ENCODE peak calls at places on chromosome 2, in seven cellular contexts. K, Q, M, J, C, D and B are unnamed samples.

GRCh38 chr2:85710687-85711577 is 16.8 kb downstream of the GNLY start:
- DNase-seq in K (no peak), D (no peak), M (no peak), J (no peak), Q (no peak), C (no peak), B (no peak)

GRCh38 chr2:101328474-101329007 is 20.0 kb upstream of the RNF149 start:
- DNase-seq in Q (peak; percentile 11), J (no peak), K (no peak), C (no peak), D (no peak), M (no peak), B (no peak)

GRCh38 chr2:48395658-48396057 is 134.3 kb upstream of the STON1 start:
- DNase-seq in D (no peak), C (no peak), K (no peak), J (no peak), M (no peak), Q (no peak), B (no peak)

GRCh38 chr2:7060156-7060555 is 142.9 kb downstream of the RNF144A start:
- DNase-seq in D (no peak), J (no peak), M (no peak), K (no peak), C (no peak), Q (no peak), B (no peak)

GRCh38 chr2:239910851-239911629 is 114.1 kb downstream of the NDUFA10 start:
- DNase-seq in D (no peak), C (no peak), K (no peak), M (no peak), J (no peak), Q (no peak), B (no peak)

GRCh38 chr2:205386109-205386508 is 296.2 kb upstream of the NRP2 start:
- DNase-seq in Q (no peak), K (no peak), J (peak; percentile 3), D (no peak), C (no peak), M (no peak), B (no peak)

GRCh38 chr2:233798335-233799086 is 20.4 kb downstream of the MROH2A start:
- DNase-seq in K (no peak), M (no peak), D (no peak), Q (no peak), C (no peak), J (no peak), B (no peak)

GRCh38 chr2:220509921-220510320 is 882.5 kb downstream of the SLC4A3 start:
- DNase-seq in D (no peak), J (no peak), C (no peak), M (no peak), K (no peak), Q (no peak), B (no peak)

DNA sequence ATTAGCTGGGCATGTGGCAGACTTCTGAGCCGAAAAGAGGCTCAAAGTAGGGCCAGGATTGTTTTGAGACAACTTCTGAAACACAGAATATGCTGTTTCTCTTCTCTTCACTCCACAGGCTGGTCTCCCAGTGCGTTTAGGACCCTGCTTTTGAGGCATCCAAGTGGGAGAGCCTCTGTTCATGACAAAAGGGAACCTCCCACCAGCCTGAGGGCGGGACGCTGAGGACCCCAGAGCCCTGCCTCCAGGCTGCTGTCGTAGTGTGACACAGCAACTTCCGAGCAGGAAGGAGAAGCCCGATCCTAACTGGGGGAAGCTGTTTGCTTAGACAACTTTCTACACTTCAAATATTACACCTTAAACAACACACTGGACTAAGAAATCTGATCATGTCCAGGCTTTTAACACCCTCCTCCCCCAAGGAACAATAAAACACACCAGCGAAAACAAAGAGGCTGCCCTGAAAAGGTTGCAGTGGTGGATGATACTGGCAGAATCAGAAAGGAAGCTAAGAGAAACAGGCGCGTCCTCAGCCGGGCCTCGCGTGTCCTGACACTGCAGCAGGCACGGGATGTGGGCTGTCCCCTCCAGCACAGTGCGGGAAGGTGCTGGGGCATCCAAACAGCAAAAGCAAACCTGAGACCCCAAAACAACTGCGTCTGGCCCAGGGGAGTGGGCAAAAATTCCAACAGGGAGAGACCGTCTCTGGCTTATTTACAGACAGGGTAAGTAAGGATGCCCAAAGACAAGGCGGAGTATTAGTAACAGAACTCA is 9.3 kb downstream of the SERTAD2 start:
- DNase-seq in Q (no peak), D (peak; percentile 62), C (peak; percentile 71), M (no peak), J (no peak), K (peak; percentile 75), B (peak; percentile 42)
- TF ChIP-seq TAF1 in Q (peak; percentile 61), D (no peak), C (peak; percentile 78), M (no peak), J (no peak), K (peak; percentile 72), B (no peak)

GRCh38 chr2:208192611-208193248 is 2.9 kb upstream of the C2orf80 start:
- DNase-seq in C (no peak), Q (no peak), M (no peak), D (no peak), J (no peak), K (no peak), B (no peak)
- TF ChIP-seq POLR2AphosphoS5 in C (no peak), Q (no peak), M (no peak), D (no peak), J (no peak), K (no peak), B (no peak)

DNA sequence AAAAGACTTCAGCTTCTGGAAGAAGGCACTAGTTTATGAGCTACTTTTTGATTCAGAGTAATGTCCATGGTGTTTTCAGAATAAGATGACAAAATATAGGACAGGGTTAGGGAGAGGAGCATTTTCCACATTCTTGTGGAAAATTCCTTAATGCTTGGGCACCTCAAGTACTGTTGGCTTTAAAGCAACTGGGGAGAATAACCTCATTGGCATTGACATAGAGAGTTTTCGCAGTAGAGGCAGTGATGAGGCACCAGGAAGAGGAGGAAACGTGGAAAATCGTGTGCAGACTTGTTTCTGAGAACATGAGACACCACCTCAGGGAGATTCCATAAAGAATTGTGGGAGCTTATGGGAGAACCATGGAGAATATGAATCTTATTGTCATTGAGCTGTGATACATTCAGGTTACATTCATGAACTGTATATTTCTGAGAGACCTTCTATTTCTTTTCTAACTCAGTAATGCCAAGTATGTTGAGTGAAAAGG is 929.0 kb upstream of the NRXN1 start:
- DNase-seq in C (no peak), D (no peak), J (no peak), Q (no peak), K (no peak), M (no peak), B (no peak)
- TF ChIP-seq TAF1 in C (no peak), D (no peak), J (no peak), Q (no peak), K (no peak), M (no peak), B (no peak)

GRCh38 chr2:238203104-238203972 is at the start of gene ILKAP:
- DNase-seq in Q (no peak), J (peak; percentile 100), K (peak; percentile 99), D (peak; percentile 75), M (peak; percentile 99), C (peak; percentile 23), B (peak; percentile 99)
- TF ChIP-seq POLR2AphosphoS5 in Q (peak; percentile 84), J (peak; percentile 83), K (peak; percentile 33), D (peak; percentile 76), M (peak; percentile 71), C (peak; percentile 25), B (peak; percentile 69)

GRCh38 chr2:65974067-65974723 is 460.7 kb upstream of the MEIS1 start:
- DNase-seq in K (no peak), C (no peak), M (no peak), Q (no peak), D (no peak), J (no peak), B (no peak)
- TF ChIP-seq TAF1 in K (no peak), C (no peak), M (no peak), Q (no peak), D (no peak), J (no peak), B (no peak)

DNA sequence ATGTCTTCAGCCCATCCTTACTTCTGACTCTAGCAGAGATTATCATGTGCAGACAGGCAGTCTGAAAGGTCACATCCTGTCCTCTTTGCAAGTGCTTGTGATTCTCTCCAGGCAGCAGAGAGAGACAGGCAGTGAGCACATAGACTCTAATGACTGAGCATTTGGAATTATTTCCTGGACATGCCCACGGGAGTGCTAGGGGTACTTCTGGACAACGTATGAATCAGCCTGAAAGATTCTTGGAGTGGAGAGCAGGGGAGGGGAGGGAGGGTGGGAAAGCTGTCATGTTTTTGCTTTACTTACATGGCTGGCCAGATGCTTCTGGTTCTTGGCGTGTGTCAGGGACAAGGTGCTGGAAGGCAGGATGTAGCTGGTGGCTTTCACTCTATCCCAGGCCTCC is 150.6 kb downstream of the RIF1 start:
- DNase-seq in C (no peak), D (no peak), Q (no peak), J (peak; percentile 8), M (no peak), K (no peak), B (no peak)
- TF ChIP-seq POLR2AphosphoS5 in C (no peak), D (no peak), Q (no peak), J (no peak), M (no peak), K (no peak), B (no peak)